ENCODE peak calls at places on chromosomes 13 and 19, in four cellular contexts. G, V, S and B are unnamed samples.

GRCh38 chr13:69681722-69682121 is 425.9 kb upstream of the ATXN8OS start:
- DNase-seq in G (no peak), V (no peak), S (no peak), B (peak; percentile 62)

GRCh38 chr13:80379245-80379644 is 38.3 kb upstream of the SPRY2 start:
- DNase-seq in G (no peak), S (no peak), V (no peak), B (no peak)

GRCh38 chr13:32247887-32248286 is 67.3 kb downstream of the ZAR1L start:
- DNase-seq in V (no peak), G (no peak), S (no peak), B (no peak)

GRCh38 chr19:54523403-54523802 is 20.8 kb downstream of the LAIR2 start:
- DNase-seq in G (no peak), S (no peak), V (no peak), B (no peak)

GRCh38 chr13:80341098-80341701 is at the start of gene SPRY2:
- DNase-seq in S (peak; percentile 38), V (peak; percentile 92), G (peak; percentile 91), B (peak; percentile 56)

GRCh38 chr13:99314640-99315176 is 7.5 kb upstream of the GPR183 start:
- DNase-seq in V (no peak), G (no peak), S (no peak), B (no peak)

GRCh38 chr13:73879346-73880020 is 254.7 kb downstream of the KLF12 start:
- DNase-seq in G (no peak), V (no peak), S (no peak), B (no peak)

GRCh38 chr19:7911509-7912143 is 3.0 kb upstream of the TGFBR3L start:
- DNase-seq in S (no peak), V (no peak), G (no peak), B (no peak)

GRCh38 chr13:99909836-99910619 is 61.5 kb downstream of the ZIC5 start:
- DNase-seq in S (no peak), V (no peak), G (no peak), B (no peak)

GRCh38 chr19:14949876-14950275 is 8.6 kb downstream of the OR7C2 start:
- DNase-seq in G (no peak), V (no peak), S (no peak), B (no peak)

GRCh38 chr19:49861127-49861526 is 6.2 kb downstream of the PNKP start:
- DNase-seq in S (no peak), V (no peak), G (no peak), B (peak; percentile 27)

GRCh38 chr19:54017266-54017665 is 25.8 kb downstream of the CACNG6 start:
- DNase-seq in V (no peak), S (no peak), G (no peak), B (no peak)

GRCh38 chr19:16136185-16137067 is 7.1 kb upstream of the HSH2D start:
- DNase-seq in V (no peak), S (no peak), G (no peak), B (no peak)

GRCh38 chr13:94641432-94641941 is 39.8 kb downstream of the GPR180 start:
- DNase-seq in V (no peak), G (no peak), S (no peak), B (no peak)

GRCh38 chr13:21010621-21011020 is 50.8 kb downstream of the LATS2 start:
- DNase-seq in S (no peak), V (no peak), G (no peak), B (no peak)

GRCh38 chr19:1082165-1082927 is 12.8 kb downstream of the POLR2E start:
- DNase-seq in V (peak; percentile 91), G (peak; percentile 93), S (no peak), B (peak; percentile 80)

GRCh38 chr13:38530492-38530891 is 156.4 kb upstream of the FREM2 start:
- DNase-seq in G (no peak), S (no peak), V (no peak), B (no peak)

GRCh38 chr19:10881403-10882107 is 10.2 kb downstream of the CARM1 start:
- DNase-seq in V (no peak), S (no peak), G (no peak), B (no peak)

GRCh38 chr13:96299235-96299634 is 209.3 kb downstream of the HS6ST3 start:
- DNase-seq in G (no peak), S (no peak), V (no peak), B (no peak)

GRCh38 chr19:33705090-33705847 is 83.5 kb downstream of the CHST8 start:
- DNase-seq in S (no peak), G (no peak), V (no peak), B (no peak)

GRCh38 chr13:109783447-109783814 is 3.0 kb downstream of the IRS2 start:
- DNase-seq in G (no peak), V (no peak), S (no peak), B (no peak)
- TF ChIP-seq CTCF in G (no peak), V (no peak), S (no peak), B (no peak)

DNA sequence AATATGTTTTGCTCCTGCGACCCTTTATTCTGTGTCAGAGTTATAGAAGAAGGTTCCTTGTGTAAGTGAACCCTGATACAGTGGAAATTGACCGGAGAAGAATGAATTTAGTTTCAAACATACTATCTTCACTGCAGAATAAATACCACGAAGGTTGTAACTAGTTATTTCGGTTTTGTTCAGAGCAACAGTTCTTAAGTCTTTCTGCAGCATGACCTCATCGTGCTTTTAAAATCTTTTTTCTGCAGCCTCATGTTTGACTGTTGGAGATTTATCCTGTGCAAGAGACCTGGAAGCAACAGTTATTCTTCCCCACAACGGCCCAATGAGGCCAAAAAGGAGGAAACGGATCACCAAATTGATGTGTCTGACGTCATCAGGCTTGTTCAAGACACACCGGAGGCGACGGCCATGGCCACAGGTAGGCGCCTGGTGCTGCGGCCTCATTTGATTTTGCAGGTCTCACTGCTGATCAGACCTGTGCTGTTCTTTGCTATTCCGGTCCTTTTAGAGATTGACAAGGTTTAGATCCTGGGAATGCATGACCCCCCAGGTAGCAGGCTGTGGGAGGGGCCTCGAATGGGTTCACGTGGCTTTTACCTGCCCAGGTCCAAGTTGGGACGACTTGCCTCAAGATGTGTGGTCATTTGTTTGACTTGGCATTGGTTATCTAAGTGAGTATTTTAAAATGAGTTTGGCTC is 66.9 kb upstream of the MCF2L start:
- DNase-seq in G (peak; percentile 75), S (no peak), V (no peak), B (no peak)
- TF ChIP-seq CTCF in G (no peak), S (no peak), V (no peak), B (no peak)

GRCh38 chr19:13588953-13589833 is 82.9 kb upstream of the CACNA1A start:
- DNase-seq in G (peak; percentile 41), V (peak; percentile 52), S (peak; percentile 82), B (no peak)
- TF ChIP-seq CTCF in G (peak; percentile 40), V (peak; percentile 89), S (peak; percentile 98), B (peak; percentile 94)

GRCh38 chr13:50805805-50806204 is 37.7 kb downstream of the DLEU7 start:
- DNase-seq in S (no peak), G (no peak), V (no peak), B (no peak)
- TF ChIP-seq CTCF in S (no peak), G (no peak), V (no peak), B (no peak)

GRCh38 chr13:52652980-52653303 is 306 bp downstream of the SUGT1 start:
- DNase-seq in S (no peak), V (no peak), G (no peak), B (no peak)
- TF ChIP-seq CTCF in S (peak; percentile 36), V (no peak), G (no peak), B (no peak)

GRCh38 chr13:28984326-28984725 is 164.2 kb downstream of the MTUS2 start:
- DNase-seq in S (no peak), G (no peak), V (no peak), B (no peak)

GRCh38 chr13:28983661-28984060 is 163.5 kb downstream of the MTUS2 start:
- DNase-seq in V (no peak), S (no peak), G (no peak), B (no peak)

GRCh38 chr13:28981530-28981929 is 161.4 kb downstream of the MTUS2 start:
- DNase-seq in G (no peak), V (no peak), S (no peak), B (no peak)

GRCh38 chr13:28984825-28985224 is 164.7 kb downstream of the MTUS2 start:
- DNase-seq in V (no peak), S (no peak), G (no peak), B (no peak)
- TF ChIP-seq CTCF in V (no peak), S (no peak), G (no peak), B (no peak)

GRCh38 chr19:44777715-44778347 is at the start of gene CBLC:
- DNase-seq in V (peak; percentile 67), S (no peak), G (peak; percentile 82), B (peak; percentile 50)
- TF ChIP-seq CTCF in V (no peak), S (no peak), G (no peak), B (peak; percentile 26)